ENCODE peak calls at places on chromosomes 5 and 9, in four cellular contexts. One of them, this sample, is unnamed.
A peak's percentile ranks its signal among the peaks of the same experiment; 100 is the strongest.

GRCh38 chr5:9851458-9851857 is 221.3 kb upstream of the TAS2R1 start:
- DNase-seq in astrocyte of the cerebellum: peak; percentile 92
- DNase-seq in GM12878: no peak
- DNase-seq in HL-60: no peak
- DNase-seq in this sample: no peak

GRCh38 chr9:94079236-94079635 is 5.0 kb upstream of the PTPDC1 start:
- DNase-seq in astrocyte of the cerebellum: no peak
- DNase-seq in HL-60: no peak
- DNase-seq in GM12878: no peak
- DNase-seq in this sample: no peak

GRCh38 chr9:128055222-128056040 is 11.7 kb downstream of the NAIF1 start:
- DNase-seq in HL-60: peak; percentile 40
- DNase-seq in GM12878: no peak
- DNase-seq in astrocyte of the cerebellum: no peak
- DNase-seq in this sample: no peak

GRCh38 chr5:1204693-1205242 is 3.4 kb downstream of the SLC6A19 start:
- DNase-seq in HL-60: peak; percentile 41
- DNase-seq in astrocyte of the cerebellum: peak; percentile 3
- DNase-seq in GM12878: no peak
- DNase-seq in this sample: no peak

GRCh38 chr9:8732367-8733075 is 932.9 kb upstream of the DMAC1 start:
- DNase-seq in GM12878: no peak
- DNase-seq in astrocyte of the cerebellum: no peak
- DNase-seq in HL-60: no peak
- DNase-seq in this sample: no peak

GRCh38 chr5:146369691-146370090 is 31.1 kb downstream of the POU4F3 start:
- DNase-seq in astrocyte of the cerebellum: peak; percentile 78
- DNase-seq in HL-60: no peak
- DNase-seq in GM12878: no peak
- DNase-seq in this sample: peak; percentile 5

GRCh38 chr5:36728697-36729543 is 122.5 kb downstream of the SLC1A3 start:
- DNase-seq in HL-60: peak; percentile 51
- DNase-seq in astrocyte of the cerebellum: peak; percentile 62
- DNase-seq in GM12878: no peak
- DNase-seq in this sample: peak; percentile 23

GRCh38 chr5:121949885-121950284 is 11.9 kb upstream of the SRFBP1 start:
- DNase-seq in HL-60: peak; percentile 7
- DNase-seq in astrocyte of the cerebellum: peak; percentile 47
- DNase-seq in GM12878: no peak
- DNase-seq in this sample: no peak

GRCh38 chr5:177130211-177131018 is 3.2 kb upstream of the NSD1 start:
- DNase-seq in astrocyte of the cerebellum: no peak
- DNase-seq in HL-60: no peak
- DNase-seq in GM12878: no peak
- DNase-seq in this sample: no peak

DNA sequence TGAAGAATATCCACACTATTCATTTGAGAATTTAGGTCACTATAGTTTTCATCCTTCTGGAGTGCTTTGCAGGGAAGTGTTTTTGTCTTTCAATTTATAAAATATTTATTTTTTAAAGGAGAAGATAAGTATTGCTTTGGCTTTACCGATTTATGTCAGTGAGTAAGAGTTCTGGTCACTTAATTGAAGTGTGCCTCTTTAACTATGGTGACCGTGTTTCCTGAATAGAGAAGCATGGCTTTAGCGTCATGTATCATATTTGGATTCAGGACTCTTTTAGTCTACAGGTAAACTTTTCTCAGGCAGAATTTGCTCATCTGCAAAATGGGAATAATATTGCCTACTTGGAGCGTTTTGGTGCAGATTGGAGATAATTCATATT is 902 bp downstream of the BDP1 start:
- DNase-seq in GM12878: no peak
- DNase-seq in astrocyte of the cerebellum: no peak
- DNase-seq in HL-60: no peak
- DNase-seq in this sample: no peak
- TF ChIP-seq CTCF in GM12878: no peak
- TF ChIP-seq CTCF in astrocyte of the cerebellum: no peak
- TF ChIP-seq CTCF in HL-60: no peak
- TF ChIP-seq CTCF in this sample: no peak

DNA sequence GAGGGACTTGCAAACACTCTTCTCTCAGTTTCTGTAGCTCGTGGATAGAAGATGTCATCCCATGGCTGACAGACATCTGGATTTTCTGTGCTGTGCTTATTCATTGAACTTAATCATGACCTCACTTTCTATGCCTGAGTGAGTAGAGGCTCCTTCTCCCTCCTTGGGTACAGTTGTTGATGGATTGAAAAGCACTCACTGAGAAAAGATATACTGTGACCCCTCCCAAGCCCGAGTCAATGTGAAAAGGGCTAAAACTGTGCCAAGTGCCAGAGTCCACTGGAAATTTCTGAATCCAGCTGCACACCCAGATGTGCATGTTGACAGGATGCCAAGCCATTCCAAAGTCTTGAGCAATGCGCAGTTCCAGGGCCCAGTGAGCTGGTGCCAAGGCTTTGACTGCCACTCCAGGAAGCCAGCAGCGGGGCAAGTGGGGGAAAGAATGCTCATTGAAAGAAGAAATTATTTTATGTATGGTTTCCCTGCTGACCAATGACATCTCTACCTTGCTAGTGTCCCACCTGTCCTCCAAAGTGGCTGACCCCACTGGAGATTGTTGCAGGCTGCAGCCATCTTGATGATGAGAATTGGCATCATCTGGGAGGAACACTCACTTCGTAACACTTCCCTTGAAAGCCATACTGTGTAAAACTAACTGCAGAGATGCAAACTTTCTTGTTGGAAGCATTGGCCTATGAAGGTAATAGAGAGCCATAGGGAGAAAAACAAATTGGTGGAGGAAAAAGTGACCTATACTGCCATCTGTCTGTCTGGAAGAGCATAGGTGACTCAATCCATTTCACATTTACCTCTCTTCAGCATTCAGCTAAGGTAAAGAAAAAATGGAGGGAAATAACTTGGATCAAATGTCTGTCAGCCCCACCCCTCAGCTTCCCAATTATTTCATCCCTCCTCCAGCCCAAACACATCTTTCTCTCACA is 473.2 kb downstream of the NTRK2 start:
- DNase-seq in astrocyte of the cerebellum: peak; percentile 1
- DNase-seq in HL-60: no peak
- DNase-seq in GM12878: peak; percentile 16
- DNase-seq in this sample: peak; percentile 9
- TF ChIP-seq CTCF in astrocyte of the cerebellum: peak; percentile 46
- TF ChIP-seq CTCF in HL-60: no peak
- TF ChIP-seq CTCF in GM12878: peak; percentile 76
- TF ChIP-seq CTCF in this sample: peak; percentile 39

GRCh38 chr5:33470544-33470943 is 29.8 kb downstream of the TARS1 start:
- DNase-seq in GM12878: no peak
- DNase-seq in HL-60: peak; percentile 18
- DNase-seq in astrocyte of the cerebellum: peak; percentile 67
- DNase-seq in this sample: no peak
- TF ChIP-seq CTCF in GM12878: peak; percentile 39
- TF ChIP-seq CTCF in HL-60: no peak
- TF ChIP-seq CTCF in astrocyte of the cerebellum: peak; percentile 74
- TF ChIP-seq CTCF in this sample: peak; percentile 60

GRCh38 chr9:109632817-109633216 is 134.7 kb upstream of the PTPN3 start:
- DNase-seq in HL-60: no peak
- DNase-seq in astrocyte of the cerebellum: no peak
- DNase-seq in GM12878: no peak
- DNase-seq in this sample: no peak
- TF ChIP-seq CTCF in HL-60: no peak
- TF ChIP-seq CTCF in astrocyte of the cerebellum: no peak
- TF ChIP-seq CTCF in GM12878: no peak
- TF ChIP-seq CTCF in this sample: no peak